ENCODE peak calls at places on chromosomes 13 and 19, in four cellular contexts. One of them, this sample, is unnamed.

GRCh38 chr19:4553092-4553695 is 6.3 kb downstream of the SEMA6B start:
- DNase-seq in stomach: no peak
- DNase-seq in heart left ventricle: no peak
- DNase-seq in Peyer's patch: no peak
- DNase-seq in this sample: no peak

GRCh38 chr19:52670046-52670445 is 31.9 kb upstream of the ZNF83 start:
- DNase-seq in heart left ventricle: no peak
- DNase-seq in Peyer's patch: no peak
- DNase-seq in stomach: no peak
- DNase-seq in this sample: no peak

GRCh38 chr19:58351558-58351878 is 1.8 kb downstream of the A1BG start:
- DNase-seq in stomach: no peak
- DNase-seq in heart left ventricle: no peak
- DNase-seq in Peyer's patch: no peak
- DNase-seq in this sample: no peak

GRCh38 chr13:32811297-32811800 is 204.9 kb upstream of the KL start:
- DNase-seq in heart left ventricle: no peak
- DNase-seq in stomach: no peak
- DNase-seq in Peyer's patch: no peak
- DNase-seq in this sample: no peak

GRCh38 chr13:85095887-85096286 is 703.3 kb downstream of the SLITRK6 start:
- DNase-seq in Peyer's patch: no peak
- DNase-seq in heart left ventricle: no peak
- DNase-seq in stomach: no peak
- DNase-seq in this sample: no peak

GRCh38 chr19:14347999-14348889 is 33.0 kb upstream of the ADGRE5 start:
- DNase-seq in Peyer's patch: peak; percentile 82
- DNase-seq in heart left ventricle: peak; percentile 58
- DNase-seq in stomach: peak; percentile 76
- DNase-seq in this sample: peak; percentile 76

GRCh38 chr13:113393572-113394503 is 29.9 kb upstream of the GRTP1 start:
- DNase-seq in Peyer's patch: peak; percentile 87
- DNase-seq in heart left ventricle: peak; percentile 81
- DNase-seq in stomach: peak; percentile 88
- DNase-seq in this sample: peak; percentile 83

GRCh38 chr13:47081246-47081645 is 184.4 kb upstream of the HTR2A start:
- DNase-seq in heart left ventricle: no peak
- DNase-seq in Peyer's patch: no peak
- DNase-seq in stomach: no peak
- DNase-seq in this sample: no peak

GRCh38 chr13:92573467-92574057 is 653.0 kb upstream of the GPC6 start:
- DNase-seq in stomach: no peak
- DNase-seq in heart left ventricle: no peak
- DNase-seq in Peyer's patch: no peak
- DNase-seq in this sample: no peak

GRCh38 chr19:46878613-46879375 is 18.0 kb downstream of the ARHGAP35 start:
- DNase-seq in Peyer's patch: no peak
- DNase-seq in heart left ventricle: no peak
- DNase-seq in stomach: no peak
- DNase-seq in this sample: no peak

GRCh38 chr19:47483800-47484690 is at the start of gene KPTN:
- DNase-seq in Peyer's patch: peak; percentile 93
- DNase-seq in stomach: peak; percentile 90
- DNase-seq in heart left ventricle: peak; percentile 90
- DNase-seq in this sample: peak; percentile 88

GRCh38 chr19:58088521-58089052 is 9.4 kb downstream of the ZSCAN18 start:
- DNase-seq in stomach: no peak
- DNase-seq in heart left ventricle: no peak
- DNase-seq in Peyer's patch: no peak
- DNase-seq in this sample: no peak

GRCh38 chr19:35414442-35414841 is 33.6 kb upstream of the FFAR2 start:
- DNase-seq in Peyer's patch: no peak
- DNase-seq in stomach: no peak
- DNase-seq in heart left ventricle: no peak
- DNase-seq in this sample: no peak

GRCh38 chr19:5891938-5892771 is 11.4 kb downstream of the NDUFA11 start:
- DNase-seq in Peyer's patch: peak; percentile 71
- DNase-seq in heart left ventricle: no peak
- DNase-seq in stomach: peak; percentile 33
- DNase-seq in this sample: no peak

GRCh38 chr13:79709526-79709925 is 228.6 kb downstream of the NDFIP2 start:
- DNase-seq in stomach: no peak
- DNase-seq in heart left ventricle: no peak
- DNase-seq in Peyer's patch: no peak
- DNase-seq in this sample: no peak

GRCh38 chr13:112234131-112234875 is 141.9 kb upstream of the SPACA7 start:
- DNase-seq in stomach: no peak
- DNase-seq in Peyer's patch: no peak
- DNase-seq in heart left ventricle: no peak
- DNase-seq in this sample: no peak

GRCh38 chr19:17557461-17557860 is 2.0 kb downstream of the COLGALT1 start:
- DNase-seq in Peyer's patch: no peak
- DNase-seq in heart left ventricle: peak; percentile 50
- DNase-seq in stomach: no peak
- DNase-seq in this sample: no peak

GRCh38 chr13:101942535-101943157 is 459.2 kb downstream of the FGF14 start:
- DNase-seq in heart left ventricle: no peak
- DNase-seq in Peyer's patch: no peak
- DNase-seq in stomach: no peak
- DNase-seq in this sample: no peak

GRCh38 chr19:12974301-12975220 is 5.2 kb downstream of the DAND5 start:
- DNase-seq in Peyer's patch: no peak
- DNase-seq in stomach: no peak
- DNase-seq in heart left ventricle: no peak
- DNase-seq in this sample: no peak

GRCh38 chr19:18274303-18274775 is at the start of gene IQCN:
- DNase-seq in heart left ventricle: no peak
- DNase-seq in stomach: peak; percentile 50
- DNase-seq in Peyer's patch: peak; percentile 78
- DNase-seq in this sample: no peak

GRCh38 chr19:40398417-40399056 is 8.6 kb upstream of the HIPK4 start:
- DNase-seq in Peyer's patch: peak; percentile 79
- DNase-seq in heart left ventricle: no peak
- DNase-seq in stomach: peak; percentile 44
- DNase-seq in this sample: no peak

GRCh38 chr19:46371371-46371901 is 24.5 kb downstream of the PPP5C start:
- DNase-seq in Peyer's patch: no peak
- DNase-seq in heart left ventricle: no peak
- DNase-seq in stomach: no peak
- DNase-seq in this sample: no peak

GRCh38 chr13:48155850-48156249 is 60.9 kb upstream of the MED4 start:
- DNase-seq in stomach: no peak
- DNase-seq in Peyer's patch: no peak
- DNase-seq in heart left ventricle: no peak
- DNase-seq in this sample: no peak

GRCh38 chr13:23567792-23568480 is 2.3 kb upstream of the TNFRSF19 start:
- DNase-seq in Peyer's patch: no peak
- DNase-seq in stomach: no peak
- DNase-seq in heart left ventricle: no peak
- DNase-seq in this sample: no peak

GRCh38 chr19:15673176-15673654 is 328 bp downstream of the CYP4F12 start:
- DNase-seq in stomach: peak; percentile 28
- DNase-seq in heart left ventricle: peak; percentile 28
- DNase-seq in Peyer's patch: peak; percentile 75
- DNase-seq in this sample: no peak

GRCh38 chr13:75359266-75359665 is 122.7 kb downstream of the TBC1D4 start:
- DNase-seq in Peyer's patch: no peak
- DNase-seq in stomach: no peak
- DNase-seq in heart left ventricle: no peak
- DNase-seq in this sample: no peak

GRCh38 chr19:19405919-19406877 is 723 bp downstream of the GATAD2A start:
- DNase-seq in heart left ventricle: peak; percentile 64
- DNase-seq in Peyer's patch: peak; percentile 78
- DNase-seq in stomach: peak; percentile 49
- DNase-seq in this sample: peak; percentile 55

GRCh38 chr13:101626925-101627555 is 174.6 kb downstream of the ITGBL1 start:
- DNase-seq in Peyer's patch: no peak
- DNase-seq in stomach: no peak
- DNase-seq in heart left ventricle: no peak
- DNase-seq in this sample: no peak

GRCh38 chr19:6774821-6775707 is 2.6 kb downstream of the VAV1 start:
- DNase-seq in Peyer's patch: no peak
- DNase-seq in stomach: no peak
- DNase-seq in heart left ventricle: no peak
- DNase-seq in this sample: no peak

GRCh38 chr13:46170268-46170667 is 11.7 kb downstream of the LCP1 start:
- DNase-seq in stomach: peak; percentile 44
- DNase-seq in heart left ventricle: no peak
- DNase-seq in Peyer's patch: no peak
- DNase-seq in this sample: no peak

GRCh38 chr19:39030854-39031367 is 1.4 kb downstream of the FBXO27 start:
- DNase-seq in stomach: no peak
- DNase-seq in heart left ventricle: no peak
- DNase-seq in Peyer's patch: no peak
- DNase-seq in this sample: no peak

DNA sequence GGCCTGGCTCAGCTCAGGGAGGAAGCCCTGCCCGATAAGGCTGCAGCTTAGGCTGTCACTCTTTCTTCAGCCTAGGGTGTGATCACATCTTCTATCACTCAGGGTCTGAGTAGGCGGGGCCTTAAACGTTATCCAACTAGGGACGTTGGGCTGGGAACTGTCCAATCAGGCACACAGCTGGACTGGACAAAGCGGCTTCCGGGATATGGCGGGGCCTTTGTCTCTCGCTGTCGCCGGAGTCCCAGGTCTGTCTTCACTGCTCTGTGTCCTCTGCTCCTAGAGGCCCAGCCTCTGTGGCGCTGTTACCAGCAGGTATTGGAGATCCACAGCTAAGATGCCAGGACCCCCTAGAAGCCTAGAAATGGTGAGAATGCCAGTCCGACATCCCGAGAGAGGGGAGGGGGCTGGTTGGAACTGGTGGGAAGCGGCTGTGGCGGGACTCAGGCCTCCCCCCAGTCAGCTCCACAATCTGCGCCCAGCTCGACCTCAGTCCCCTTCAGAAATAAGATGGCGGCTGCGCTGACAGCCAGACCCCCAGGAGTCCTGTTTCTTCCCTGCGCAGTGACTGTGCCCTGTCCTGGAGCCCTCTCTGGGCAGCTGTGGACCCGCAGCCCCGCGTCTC is at the start of gene ZNF254:
- DNase-seq in Peyer's patch: peak; percentile 76
- DNase-seq in heart left ventricle: peak; percentile 96
- DNase-seq in stomach: peak; percentile 89
- DNase-seq in this sample: peak; percentile 79
- TF ChIP-seq CTCF in Peyer's patch: no peak
- TF ChIP-seq CTCF in heart left ventricle: no peak
- TF ChIP-seq CTCF in stomach: no peak
- TF ChIP-seq CTCF in this sample: no peak

DNA sequence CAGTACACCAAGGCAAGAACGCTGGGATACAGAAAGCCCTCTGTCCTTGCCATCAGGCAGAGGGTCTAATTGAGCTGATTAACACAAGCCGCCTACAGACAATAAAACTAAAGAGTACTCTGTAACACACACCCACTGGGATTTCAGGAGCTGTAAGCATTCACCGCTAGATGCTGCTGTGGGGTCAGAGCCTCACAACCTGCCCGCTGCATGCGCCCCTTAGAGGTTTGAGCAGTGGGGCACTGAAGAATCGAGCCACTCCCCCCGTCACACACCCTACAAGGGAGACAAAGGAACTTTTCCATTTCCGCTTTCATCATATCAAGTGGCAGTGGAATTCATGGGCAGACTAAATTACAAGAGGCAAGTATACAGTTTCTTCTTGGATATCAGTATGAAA is 1080.6 kb downstream of the PCDH17 start:
- DNase-seq in Peyer's patch: no peak
- DNase-seq in heart left ventricle: no peak
- DNase-seq in stomach: no peak
- DNase-seq in this sample: no peak
- TF ChIP-seq CTCF in Peyer's patch: no peak
- TF ChIP-seq CTCF in heart left ventricle: no peak
- TF ChIP-seq CTCF in stomach: no peak
- TF ChIP-seq CTCF in this sample: no peak

DNA sequence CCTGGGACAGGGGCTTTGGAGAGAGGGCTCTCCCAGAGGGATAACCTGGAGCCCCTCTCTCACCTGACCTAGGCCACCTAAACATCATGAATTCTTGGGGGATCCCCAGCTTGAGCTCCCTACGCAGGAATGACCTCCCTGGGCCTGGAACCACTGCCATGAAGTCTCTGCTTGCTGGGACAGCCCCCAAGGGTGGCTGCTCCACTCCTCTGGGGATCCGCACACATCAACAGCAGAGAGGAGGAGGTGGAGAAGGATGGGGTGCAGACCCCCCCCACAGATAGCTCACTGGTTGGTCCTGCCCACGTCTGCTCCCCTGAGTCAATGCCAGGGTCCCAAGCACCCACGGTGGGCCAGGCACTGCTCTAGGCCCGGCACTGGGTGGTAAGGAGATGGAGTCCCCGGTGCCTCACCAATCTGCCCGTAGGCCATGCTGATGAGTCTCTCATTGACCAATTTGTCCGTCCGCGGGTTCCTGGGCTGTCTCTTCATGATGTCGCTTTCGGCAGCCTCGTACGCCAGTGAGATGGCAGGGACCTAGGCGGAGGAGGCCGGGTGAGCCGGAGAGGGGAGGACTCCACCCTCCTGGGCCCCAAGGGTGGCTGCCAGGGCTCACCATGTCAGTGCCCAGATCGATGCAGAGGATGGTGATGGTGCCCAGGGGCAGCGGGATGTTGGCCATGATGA is 10.8 kb upstream of the RABAC1 start:
- DNase-seq in heart left ventricle: no peak
- DNase-seq in stomach: no peak
- DNase-seq in Peyer's patch: no peak
- DNase-seq in this sample: no peak
- TF ChIP-seq CTCF in heart left ventricle: no peak
- TF ChIP-seq CTCF in stomach: no peak
- TF ChIP-seq CTCF in Peyer's patch: no peak
- TF ChIP-seq CTCF in this sample: no peak

GRCh38 chr19:439167-439900 is 21.5 kb downstream of the SHC2 start:
- DNase-seq in heart left ventricle: no peak
- DNase-seq in Peyer's patch: no peak
- DNase-seq in stomach: no peak
- DNase-seq in this sample: no peak

GRCh38 chr19:436413-436950 is 24.4 kb downstream of the SHC2 start:
- DNase-seq in Peyer's patch: no peak
- DNase-seq in heart left ventricle: no peak
- DNase-seq in stomach: no peak
- DNase-seq in this sample: no peak

GRCh38 chr19:437027-437426 is 23.8 kb downstream of the SHC2 start:
- DNase-seq in heart left ventricle: no peak
- DNase-seq in stomach: no peak
- DNase-seq in Peyer's patch: no peak
- DNase-seq in this sample: no peak

GRCh38 chr19:440391-441212 is 20.2 kb downstream of the SHC2 start:
- DNase-seq in heart left ventricle: no peak
- DNase-seq in stomach: no peak
- DNase-seq in Peyer's patch: no peak
- DNase-seq in this sample: no peak

GRCh38 chr19:438416-438958 is 22.3 kb downstream of the SHC2 start:
- DNase-seq in heart left ventricle: no peak
- DNase-seq in stomach: no peak
- DNase-seq in Peyer's patch: no peak
- DNase-seq in this sample: no peak
- TF ChIP-seq CTCF in heart left ventricle: no peak
- TF ChIP-seq CTCF in stomach: no peak
- TF ChIP-seq CTCF in Peyer's patch: no peak
- TF ChIP-seq CTCF in this sample: no peak

This sample was measured in natural killer cell.